ENCODE peak calls at places on chromosomes 6 and 20, in five cellular contexts. V, X, R, W and J are unnamed samples.

GRCh38 chr6:135158397-135158796 is 22.7 kb upstream of the MYB start:
- DNase-seq in V (no peak), X (no peak), R (no peak), W (no peak), J (no peak)

GRCh38 chr6:139433647-139434419 is 59.4 kb upstream of the CITED2 start:
- DNase-seq in V (no peak), X (no peak), R (no peak), W (no peak), J (no peak)

GRCh38 chr6:75563032-75563431 is 38.6 kb upstream of the SENP6 start:
- DNase-seq in V (peak; percentile 30), X (no peak), R (peak; percentile 16), W (peak; percentile 83), J (no peak)

GRCh38 chr20:3887870-3888614 is 1.1 kb upstream of the PANK2 start:
- DNase-seq in V (peak; percentile 37), X (no peak), R (peak; percentile 29), W (peak; percentile 19), J (no peak)

GRCh38 chr6:84618046-84618752 is 146.2 kb downstream of the TBX18 start:
- DNase-seq in V (peak; percentile 60), X (no peak), R (peak; percentile 67), W (no peak), J (peak; percentile 52)

GRCh38 chr6:146770965-146771735 is 172.4 kb downstream of the ADGB start:
- DNase-seq in V (no peak), X (peak; percentile 88), R (no peak), W (no peak), J (no peak)

GRCh38 chr6:11386323-11386722 is 151.2 kb upstream of the TMEM170B start:
- DNase-seq in V (no peak), X (no peak), R (no peak), W (no peak), J (no peak)

GRCh38 chr6:36755435-36756348 is 58.1 kb downstream of the RAB44 start:
- DNase-seq in V (peak; percentile 89), X (no peak), R (peak; percentile 64), W (no peak), J (peak; percentile 49)

GRCh38 chr6:149065658-149066556 is 251.6 kb upstream of the TAB2 start:
- DNase-seq in V (no peak), X (peak; percentile 79), R (no peak), W (no peak), J (no peak)

GRCh38 chr6:163308629-163309276 is 105.8 kb upstream of the QKI start:
- DNase-seq in V (no peak), X (no peak), R (no peak), W (peak; percentile 26), J (no peak)

GRCh38 chr6:34457392-34457746 is 8.5 kb upstream of the PACSIN1 start:
- DNase-seq in V (no peak), X (peak; percentile 59), R (no peak), W (no peak), J (no peak)

GRCh38 chr6:69816569-69816968 is 19.8 kb upstream of the LMBRD1 start:
- DNase-seq in V (no peak), X (no peak), R (no peak), W (peak; percentile 53), J (no peak)

GRCh38 chr6:69812746-69813427 is 16.1 kb upstream of the LMBRD1 start:
- DNase-seq in V (no peak), X (no peak), R (no peak), W (no peak), J (no peak)

GRCh38 chr6:69816017-69816416 is 19.2 kb upstream of the LMBRD1 start:
- DNase-seq in V (no peak), X (no peak), R (no peak), W (no peak), J (no peak)

GRCh38 chr6:69817358-69817757 is 20.5 kb upstream of the LMBRD1 start:
- DNase-seq in V (no peak), X (no peak), R (no peak), W (no peak), J (no peak)

GRCh38 chr6:69813508-69813907 is 16.7 kb upstream of the LMBRD1 start:
- DNase-seq in V (no peak), X (no peak), R (no peak), W (no peak), J (no peak)
- H3K27ac ChIP-seq in V (no peak overlapping the region), X (peak overlapping the region; percentile 82), R (no peak overlapping the region), W (no peak overlapping the region), J (no peak overlapping the region)

GRCh38 chr6:132392792-132393191 is 8.5 kb downstream of the MOXD1 start:
- DNase-seq in V (peak; percentile 22), X (no peak), R (no peak), W (peak; percentile 66), J (peak; percentile 11)
- TF ChIP-seq CTCF in V (peak; percentile 57), X (no peak), R (peak; percentile 40), W (peak; percentile 70), J (no peak)

GRCh38 chr6:87082160-87082721 is 12.7 kb downstream of the CGA start:
- DNase-seq in V (no peak), X (no peak), R (no peak), W (no peak), J (no peak)

GRCh38 chr6:87074051-87074711 is 20.7 kb downstream of the CGA start:
- DNase-seq in V (no peak), X (no peak), R (no peak), W (no peak), J (no peak)

DNA sequence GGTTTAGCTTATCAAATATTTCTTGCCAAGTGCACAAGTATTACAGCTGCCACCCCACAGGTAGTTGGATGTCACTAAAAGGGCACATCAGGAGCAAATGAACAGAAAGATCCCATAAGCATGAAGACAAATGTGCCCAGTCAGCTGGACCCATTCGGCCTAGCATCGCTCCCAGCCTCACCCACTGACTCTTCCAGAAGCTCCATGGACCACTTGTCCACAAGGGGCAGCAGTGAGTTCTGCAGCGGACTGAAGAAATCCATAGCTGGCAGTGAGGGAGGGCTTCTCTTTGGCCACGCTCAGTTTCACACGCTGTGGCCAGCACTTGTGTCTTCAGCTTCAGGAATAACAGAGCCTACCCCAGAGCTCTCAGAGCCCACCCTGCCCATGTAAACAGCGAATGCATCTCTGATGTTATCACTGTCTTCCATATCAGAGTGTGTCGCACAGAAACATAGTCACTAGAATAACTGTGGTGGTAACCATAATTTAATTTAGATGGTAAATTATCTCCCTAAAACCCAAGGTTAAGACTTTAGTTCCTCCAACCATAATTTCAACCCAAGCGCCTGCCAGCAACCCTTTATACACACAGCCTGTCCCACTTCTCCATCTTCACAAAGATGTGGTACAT is 15.8 kb downstream of the CGA start:
- DNase-seq in V (peak; percentile 37), X (peak; percentile 73), R (peak; percentile 74), W (peak; percentile 95), J (peak; percentile 78)
- H3K27ac ChIP-seq in V (no peak overlapping the region), X (no peak overlapping the region), R (no peak overlapping the region), W (no peak overlapping the region), J (no peak overlapping the region)

GRCh38 chr6:143064996-143065683 is 4.5 kb downstream of the AIG1 start:
- DNase-seq in V (peak; percentile 70), X (no peak), R (no peak), W (no peak), J (no peak)
- TF ChIP-seq CTCF in V (no peak), X (no peak), R (no peak), W (no peak), J (no peak)

DNA sequence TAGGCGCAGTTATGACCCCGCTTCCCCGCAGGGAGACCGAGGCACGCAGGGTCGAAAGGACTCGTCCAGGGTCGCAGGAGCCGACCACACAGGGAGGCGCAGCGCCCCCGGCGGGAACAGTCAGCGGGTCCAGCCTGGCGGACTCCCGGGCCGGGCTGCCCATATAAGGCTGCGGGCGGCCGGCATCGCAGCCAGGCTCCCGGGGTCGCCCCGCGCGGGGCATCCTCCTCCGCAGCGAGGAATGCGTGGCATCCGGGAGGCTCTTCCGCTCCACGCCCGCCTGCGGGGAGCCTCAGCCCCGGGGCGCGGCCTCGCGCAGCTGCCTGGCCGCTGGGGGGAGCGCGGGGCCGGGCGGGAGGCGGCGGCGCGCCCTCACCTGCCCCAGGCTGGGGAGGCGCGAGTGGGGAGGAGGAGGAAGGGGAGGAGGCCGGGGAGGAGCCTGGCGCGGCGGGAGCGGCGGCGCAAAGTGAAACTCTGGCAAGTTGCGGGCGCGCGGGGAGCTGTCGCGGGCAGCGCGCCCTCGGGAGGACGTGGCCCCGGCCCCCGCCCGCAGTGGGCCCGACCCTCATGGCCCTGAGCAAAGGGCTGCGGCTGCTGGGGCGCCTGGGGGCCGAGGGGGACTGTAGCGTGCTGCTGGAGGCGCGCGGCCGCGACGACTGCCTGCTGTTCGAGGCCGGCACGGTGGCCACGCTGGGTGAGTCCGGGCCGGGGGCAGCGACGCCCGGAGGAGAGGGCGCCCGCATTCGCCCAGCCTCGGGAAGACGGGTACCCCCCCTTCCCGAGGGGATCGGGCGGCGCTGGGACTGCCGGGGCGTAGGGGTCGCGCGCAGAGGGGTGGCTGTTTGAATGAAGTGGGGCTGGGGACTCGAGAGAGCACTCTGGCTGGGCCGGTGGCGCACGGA is at the start of gene SYNJ2:
- DNase-seq in V (peak; percentile 78), X (peak; percentile 96), R (peak; percentile 66), W (peak; percentile 91), J (peak; percentile 89)
- H3K27ac ChIP-seq in V (peak within 1 kb of the TSS; percentile 26), X (peak within 1 kb of the TSS; percentile 88), R (peak within 1 kb of the TSS; percentile 53), W (peak within 1 kb of the TSS; percentile 83), J (peak within 1 kb of the TSS; percentile 58)

DNA sequence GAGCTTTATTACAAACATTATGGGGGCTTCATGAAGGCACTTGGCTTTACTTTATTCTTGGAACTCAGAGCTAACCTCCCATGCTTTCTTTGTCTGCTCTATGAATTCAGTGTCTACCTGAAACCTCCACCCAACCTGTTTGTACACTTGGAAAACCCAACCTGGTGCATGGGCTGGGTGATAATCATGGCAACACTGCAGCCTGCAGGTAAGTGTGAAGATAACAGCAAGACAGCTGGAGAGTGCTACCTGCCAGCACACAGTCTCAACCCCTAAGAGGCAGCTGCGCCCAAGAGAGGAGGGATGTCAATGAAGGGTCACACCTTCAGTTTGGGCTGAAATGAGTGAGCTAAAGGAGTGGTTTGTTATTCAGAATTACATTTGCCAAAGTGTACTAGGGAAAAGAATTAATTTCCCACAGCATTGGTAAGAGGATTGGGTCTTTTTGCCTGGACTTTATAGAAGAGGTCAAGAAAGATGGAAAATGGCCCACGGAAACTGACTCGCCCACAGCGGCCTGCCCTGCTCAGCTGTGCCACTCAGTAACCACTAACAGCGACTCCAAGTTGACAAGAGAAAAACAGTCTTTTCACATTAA is 24.4 kb downstream of the FOXQ1 start:
- DNase-seq in V (peak; percentile 83), X (no peak), R (no peak), W (peak; percentile 66), J (peak; percentile 76)
- TF ChIP-seq CTCF in V (peak; percentile 88), X (no peak), R (peak; percentile 46), W (peak; percentile 68), J (peak; percentile 27)

GRCh38 chr6:26045046-26045938 is 41.9 kb upstream of the HFE start:
- DNase-seq in V (peak; percentile 93), X (peak; percentile 90), R (peak; percentile 97), W (no peak), J (peak; percentile 93)
- H3K27ac ChIP-seq in V (peak overlapping the region; percentile 79), X (peak overlapping the region; percentile 98), R (peak overlapping the region; percentile 75), W (peak overlapping the region; percentile 56), J (peak overlapping the region; percentile 97)

DNA sequence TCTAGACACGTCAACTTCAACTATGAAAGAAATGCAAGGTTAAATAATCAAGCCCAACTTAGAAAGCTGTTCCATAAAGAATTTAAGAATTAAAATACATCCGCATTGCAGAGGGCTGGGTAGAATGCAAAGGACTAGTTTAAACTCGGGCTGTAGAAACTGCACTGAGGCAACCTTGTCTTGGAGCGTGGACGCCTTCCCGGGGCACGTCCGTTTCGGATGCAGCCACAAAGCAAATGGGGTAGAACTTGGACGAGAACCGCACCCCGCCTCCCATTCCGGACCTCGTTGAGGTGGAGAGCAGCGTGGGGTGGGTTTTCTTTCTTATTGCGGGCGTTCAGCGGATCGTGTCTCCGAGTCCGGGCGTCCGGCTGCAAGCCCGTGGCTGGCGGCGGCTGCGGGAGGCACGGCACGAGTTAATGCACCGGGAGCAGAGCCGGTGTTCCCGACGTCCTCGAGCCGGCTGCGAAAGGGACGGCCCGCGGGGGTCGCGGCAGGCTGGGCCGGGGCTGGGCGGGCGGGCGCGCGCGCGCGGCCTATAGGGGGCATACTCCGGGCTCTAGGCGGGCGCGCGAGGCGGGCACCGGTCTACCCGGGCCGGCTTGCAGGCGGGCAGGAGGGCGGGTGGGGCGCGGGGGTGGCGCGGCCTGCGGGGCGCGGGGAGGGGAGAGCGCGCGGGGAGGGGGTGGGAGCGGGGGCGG is 2.0 kb downstream of the JARID2 start:
- DNase-seq in V (peak; percentile 58), X (peak; percentile 92), R (peak; percentile 50), W (peak; percentile 66), J (peak; percentile 63)
- TF ChIP-seq CTCF in V (no peak), X (peak; percentile 16), R (peak; percentile 7), W (no peak), J (peak; percentile 47)